ENCODE peak calls at places on chromosomes 5 and 9, in four cellular contexts. R, H, W and T are unnamed samples.

GRCh38 chr9:93467462-93467861 is 14.1 kb upstream of the FAM120AOS start:
- DNase-seq in H (no peak), W (no peak), R (no peak), T (no peak)

GRCh38 chr9:121440265-121440664 is 59.4 kb downstream of the GGTA1 start:
- DNase-seq in W (peak), R (no peak), H (no peak), T (peak)

GRCh38 chr9:113570106-113570505 is 106.6 kb downstream of the RGS3 start:
- DNase-seq in W (no peak), H (no peak), R (no peak), T (no peak)

GRCh38 chr5:80068237-80068636 is 33.1 kb downstream of the THBS4 start:
- DNase-seq in W (no peak), R (no peak), H (no peak), T (no peak)

GRCh38 chr5:100796851-100797250 is 106.2 kb downstream of the ST8SIA4 start:
- DNase-seq in H (no peak), R (no peak), W (no peak), T (no peak)

GRCh38 chr9:127447416-127448111 is 3.6 kb downstream of the RPL12 start:
- DNase-seq in R (no peak), H (no peak), W (no peak), T (peak)

GRCh38 chr5:142958933-142959682 is 188.9 kb downstream of the ARHGAP26 start:
- DNase-seq in H (no peak), R (no peak), W (no peak), T (no peak)

GRCh38 chr5:151896041-151896691 is 28.5 kb downstream of the GLRA1 start:
- DNase-seq in R (no peak), W (no peak), H (no peak), T (no peak)

DNA sequence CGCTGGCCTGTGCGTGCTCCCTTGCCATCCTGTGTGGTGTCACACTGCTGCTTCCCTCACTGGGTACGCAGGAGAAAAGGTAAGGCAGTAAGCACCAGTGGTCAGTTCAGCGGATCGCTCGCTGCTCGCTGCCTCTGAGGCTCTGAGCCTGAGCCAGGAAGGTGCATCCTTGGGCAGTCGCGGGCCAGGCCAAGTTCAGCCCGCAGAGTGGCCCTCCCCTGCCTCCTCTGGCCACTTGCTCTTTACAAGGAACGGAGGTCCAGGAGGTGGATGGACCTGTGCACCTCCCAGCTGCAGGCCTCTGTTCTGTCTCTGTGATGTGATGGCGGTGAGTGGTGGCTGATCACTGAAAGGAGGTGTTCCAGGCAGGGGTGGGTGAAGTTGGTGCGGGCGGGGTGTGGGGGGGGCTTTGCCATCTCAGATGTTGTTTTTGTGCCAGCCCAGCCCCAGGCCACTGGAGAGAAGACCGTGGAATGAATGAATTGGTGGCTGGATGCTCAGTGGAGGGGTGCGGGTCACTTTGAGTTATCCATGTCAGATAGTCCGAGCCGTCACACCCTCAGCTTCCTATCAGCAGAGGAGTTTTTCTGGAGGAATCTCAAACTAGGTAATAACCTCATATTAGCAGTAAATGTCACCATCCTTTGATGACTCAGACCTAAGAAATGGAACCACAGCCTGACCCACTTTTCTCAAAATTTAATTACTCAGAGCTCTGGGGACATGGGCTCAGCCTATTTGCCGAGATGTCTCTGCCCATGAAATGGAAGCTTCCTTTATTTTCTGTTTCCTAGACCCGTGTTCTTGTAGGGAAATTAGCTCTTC is 7.3 kb downstream of the COL5A1 start:
- DNase-seq in R (no peak), H (no peak), W (no peak), T (no peak)
- TF ChIP-seq TCF7 in R (no peak), H (no peak), W (no peak), T (no peak)

DNA sequence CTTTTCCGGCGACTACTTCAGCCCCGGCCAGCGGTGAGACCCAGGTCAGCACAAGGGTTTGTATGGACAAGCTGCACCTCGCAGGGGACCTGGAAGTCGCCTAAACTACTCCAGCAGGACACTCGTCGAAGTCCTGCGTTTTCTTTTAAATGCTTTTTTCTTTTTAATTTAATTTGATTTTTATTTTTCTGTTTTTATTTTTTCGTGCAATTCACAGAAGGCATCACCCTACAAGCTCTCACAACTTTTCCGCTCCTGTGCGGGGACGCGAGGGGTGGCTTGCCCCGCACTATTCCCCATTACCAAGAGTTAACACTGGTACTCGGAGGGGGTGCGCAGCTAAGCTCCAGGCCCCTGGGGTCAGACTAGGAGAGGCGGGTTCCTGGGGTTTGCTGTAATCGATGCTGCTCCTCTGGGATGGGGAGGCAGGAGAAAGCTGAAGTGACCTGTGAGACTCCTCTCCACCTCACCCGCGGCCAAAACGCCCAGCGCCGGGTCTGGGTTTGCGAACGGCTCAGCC is 1.3 kb downstream of the EDIL3 start:
- DNase-seq in W (no peak), H (no peak), R (no peak), T (no peak)
- TF ChIP-seq TCF7 in W (no peak), H (no peak), R (no peak), T (no peak)

GRCh38 chr9:2321523-2322148 is 300.0 kb upstream of the VLDLR start:
- DNase-seq in H (no peak), W (no peak), R (no peak), T (no peak)
- TF ChIP-seq TCF7 in H (no peak), W (no peak), R (no peak), T (no peak)

GRCh38 chr5:171166766-171167165 is 142.3 kb upstream of the TLX3 start:
- DNase-seq in R (no peak), W (no peak), H (no peak), T (no peak)

GRCh38 chr5:171162602-171163001 is 146.4 kb upstream of the TLX3 start:
- DNase-seq in H (no peak), R (peak), W (no peak), T (peak)

GRCh38 chr5:171168177-171168576 is 140.9 kb upstream of the TLX3 start:
- DNase-seq in W (no peak), H (no peak), R (no peak), T (no peak)
- TF ChIP-seq TCF7 in W (no peak), H (no peak), R (no peak), T (no peak)